ENCODE peak calls at places on chromosomes 6 and 20, in four cellular contexts. N, O, V and Y are unnamed samples.

GRCh38 chr20:57594092-57594911 is 25.9 kb downstream of the ZBP1 start:
- DNase-seq in N (no peak), O (no peak), V (no peak), Y (peak)

GRCh38 chr6:2999621-3000455 is at the start of gene NQO2:
- DNase-seq in N (no peak), O (peak), V (peak), Y (peak)

GRCh38 chr6:116158641-116159040 is 32.7 kb upstream of the COL10A1 start:
- DNase-seq in N (no peak), O (no peak), V (no peak), Y (no peak)

GRCh38 chr6:122014961-122015360 is 384.5 kb upstream of the HSF2 start:
- DNase-seq in N (peak), O (no peak), V (no peak), Y (no peak)

GRCh38 chr6:94049001-94049400 is 629.6 kb upstream of the EPHA7 start:
- DNase-seq in N (no peak), O (no peak), V (no peak), Y (no peak)

GRCh38 chr6:4598384-4598783 is 177.8 kb upstream of the CDYL start:
- DNase-seq in N (no peak), O (no peak), V (no peak), Y (no peak)

GRCh38 chr20:35174458-35175216 is 2.8 kb downstream of the PROCR start:
- DNase-seq in N (no peak), O (no peak), V (peak), Y (no peak)

GRCh38 chr6:149028767-149029405 is 282.1 kb downstream of the UST start:
- DNase-seq in N (peak), O (peak), V (peak), Y (peak)

GRCh38 chr6:150712502-150713252 is 113.0 kb downstream of the PLEKHG1 start:
- DNase-seq in N (peak), O (no peak), V (no peak), Y (no peak)

GRCh38 chr6:127404594-127405178 is 54.5 kb downstream of the KIAA0408 start:
- DNase-seq in N (no peak), O (no peak), V (no peak), Y (no peak)

GRCh38 chr6:30107756-30108155 is 5.1 kb downstream of the TRIM31 start:
- DNase-seq in N (peak), O (no peak), V (no peak), Y (no peak)

GRCh38 chr6:85078071-85078470 is 313.7 kb upstream of the TBX18 start:
- DNase-seq in N (peak), O (no peak), V (no peak), Y (peak)

GRCh38 chr20:47396762-47397476 is 40.4 kb upstream of the ZMYND8 start:
- DNase-seq in N (no peak), O (no peak), V (no peak), Y (no peak)

GRCh38 chr6:24768361-24768760 is 6.4 kb upstream of the GMNN start:
- DNase-seq in N (no peak), O (no peak), V (no peak), Y (no peak)

GRCh38 chr20:57656252-57656820 is 36.1 kb upstream of the ZBP1 start:
- DNase-seq in N (no peak), O (no peak), V (peak), Y (no peak)

GRCh38 chr6:2714359-2714895 is 36.3 kb downstream of the MYLK4 start:
- DNase-seq in N (peak), O (no peak), V (no peak), Y (no peak)

DNA sequence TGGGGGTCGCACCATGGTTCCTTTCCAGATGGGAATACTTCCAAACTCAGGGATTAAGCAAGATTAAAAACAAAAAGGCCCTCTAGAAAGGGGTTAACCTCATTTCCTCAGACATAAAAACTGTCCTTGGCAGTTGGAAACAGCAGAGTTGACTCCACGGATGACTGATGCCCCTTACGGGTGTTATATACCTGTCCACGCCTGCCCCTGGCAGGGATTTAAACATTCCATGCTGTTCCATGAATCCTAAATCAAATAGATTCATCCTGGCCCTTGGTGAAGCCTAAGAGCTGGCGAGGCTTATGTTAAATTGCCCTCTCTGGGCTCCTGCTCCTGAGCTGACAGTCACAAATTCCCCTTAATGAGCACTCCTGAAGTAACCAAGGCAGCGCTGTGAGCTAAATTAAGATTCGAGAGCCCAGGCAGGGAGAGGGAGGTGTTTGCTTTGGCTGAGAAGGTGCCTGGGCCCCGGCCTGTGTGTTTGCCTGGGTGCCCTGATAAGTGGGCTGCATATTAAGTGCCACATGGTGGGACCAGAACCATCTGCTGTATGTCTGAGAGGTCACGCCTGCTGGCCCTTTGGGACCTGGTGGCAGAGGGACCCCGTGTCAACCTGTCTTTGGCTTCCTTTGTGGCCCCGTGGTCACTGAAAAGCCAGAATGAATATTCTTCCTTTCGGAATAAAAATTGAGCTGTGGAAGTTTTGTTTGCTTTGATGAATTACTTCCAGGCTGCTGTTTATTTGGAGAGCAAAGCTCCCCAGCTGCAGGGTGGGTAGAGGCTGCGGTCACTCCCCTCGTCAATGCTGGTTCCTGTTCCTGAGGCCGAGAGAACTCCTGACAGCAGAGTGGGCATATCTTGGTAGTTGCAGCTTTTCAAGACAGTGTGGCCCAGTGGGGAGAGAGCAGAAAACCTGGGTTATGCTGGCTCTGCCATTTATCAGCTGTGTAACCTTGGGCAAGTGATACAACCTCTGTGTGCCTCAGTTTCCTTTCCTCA is 17.4 kb upstream of the KCNK16 start:
- DNase-seq in N (peak), O (no peak), V (no peak), Y (no peak)
- H3K27ac ChIP-seq in N (no peak), O (no peak), V (no peak), Y (no peak)

DNA sequence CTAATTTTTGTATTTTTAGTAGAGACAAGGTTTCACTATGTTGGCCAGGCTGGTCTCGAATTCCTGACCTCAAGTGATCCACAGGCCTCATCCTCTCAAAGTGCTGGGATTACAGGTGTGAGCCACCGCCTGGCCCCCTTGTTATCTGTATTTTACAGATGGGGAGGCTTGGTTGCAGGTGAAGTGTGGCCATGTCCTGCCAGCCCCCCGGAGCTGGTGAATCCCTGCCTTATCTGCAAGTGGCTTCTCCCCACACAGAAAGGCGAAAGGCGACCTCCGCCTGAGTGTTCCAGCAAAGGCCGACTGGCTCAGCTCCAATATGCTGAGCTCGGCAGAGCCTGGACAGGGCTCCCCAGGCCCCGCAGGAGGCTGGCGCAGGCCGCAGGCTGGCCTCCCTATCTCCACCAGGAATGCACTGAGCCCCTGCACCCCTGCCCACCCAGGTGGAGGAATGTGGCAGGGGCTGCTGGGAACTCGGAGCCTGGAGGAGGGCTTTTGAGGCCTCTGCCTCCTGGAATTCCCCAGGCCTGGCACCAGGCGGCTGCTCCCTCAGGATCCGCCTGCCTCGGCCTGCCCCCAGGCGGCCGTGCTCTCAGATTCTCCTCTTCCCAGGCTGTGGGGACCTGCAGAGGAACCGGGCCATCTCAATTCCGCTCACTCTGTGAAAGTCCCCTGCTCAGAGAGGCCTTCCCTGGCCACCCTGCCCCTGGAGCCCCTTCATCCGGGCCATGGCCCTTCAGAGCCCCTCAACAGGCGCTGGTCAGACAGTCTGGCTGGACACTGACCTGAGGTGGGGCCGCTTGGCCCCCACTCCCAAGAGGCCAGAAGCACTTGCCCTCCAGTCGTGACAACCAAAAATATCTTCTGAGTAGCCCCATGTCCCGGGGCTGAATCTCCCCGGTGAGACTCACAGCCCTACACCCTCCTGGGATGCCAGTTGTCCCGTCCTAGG is 9.3 kb upstream of the LAMA5 start:
- DNase-seq in N (peak), O (no peak), V (no peak), Y (no peak)
- H3K27ac ChIP-seq in N (peak), O (no peak), V (peak), Y (no peak)

GRCh38 chr6:20812776-20813175 is 278.5 kb downstream of the CDKAL1 start:
- DNase-seq in N (no peak), O (no peak), V (no peak), Y (no peak)

GRCh38 chr6:20808439-20808838 is 274.2 kb downstream of the CDKAL1 start:
- DNase-seq in N (no peak), O (no peak), V (no peak), Y (no peak)

GRCh38 chr6:20808984-20809383 is 274.7 kb downstream of the CDKAL1 start:
- DNase-seq in N (no peak), O (no peak), V (no peak), Y (no peak)

GRCh38 chr6:20811112-20811746 is 277.0 kb downstream of the CDKAL1 start:
- DNase-seq in N (peak), O (no peak), V (no peak), Y (peak)

GRCh38 chr6:20810732-20811111 is 276.5 kb downstream of the CDKAL1 start:
- DNase-seq in N (no peak), O (no peak), V (no peak), Y (no peak)
- H3K27ac ChIP-seq in N (peak), O (no peak), V (no peak), Y (peak)

GRCh38 chr6:68189217-68189616 is 445.9 kb upstream of the ADGRB3 start:
- DNase-seq in N (no peak), O (no peak), V (no peak), Y (no peak)
- H3K27ac ChIP-seq in N (no peak), O (no peak), V (no peak), Y (no peak)

GRCh38 chr6:43833996-43834390 is 64.0 kb downstream of the VEGFA start:
- DNase-seq in N (no peak), O (no peak), V (no peak), Y (no peak)

GRCh38 chr6:43831211-43831610 is 61.2 kb downstream of the VEGFA start:
- DNase-seq in N (no peak), O (no peak), V (peak), Y (no peak)

GRCh38 chr6:43834528-43835145 is 64.6 kb downstream of the VEGFA start:
- DNase-seq in N (no peak), O (no peak), V (no peak), Y (no peak)

GRCh38 chr6:43835872-43836419 is 65.9 kb downstream of the VEGFA start:
- DNase-seq in N (no peak), O (no peak), V (no peak), Y (no peak)

GRCh38 chr6:43833223-43833995 is 63.4 kb downstream of the VEGFA start:
- DNase-seq in N (no peak), O (no peak), V (no peak), Y (no peak)
- H3K27ac ChIP-seq in N (no peak), O (no peak), V (no peak), Y (no peak)

GRCh38 chr6:158002249-158002950 is 20.7 kb downstream of the SYNJ2 start:
- DNase-seq in N (peak), O (no peak), V (peak), Y (peak)
- H3K27ac ChIP-seq in N (peak), O (no peak), V (peak), Y (peak)

DNA sequence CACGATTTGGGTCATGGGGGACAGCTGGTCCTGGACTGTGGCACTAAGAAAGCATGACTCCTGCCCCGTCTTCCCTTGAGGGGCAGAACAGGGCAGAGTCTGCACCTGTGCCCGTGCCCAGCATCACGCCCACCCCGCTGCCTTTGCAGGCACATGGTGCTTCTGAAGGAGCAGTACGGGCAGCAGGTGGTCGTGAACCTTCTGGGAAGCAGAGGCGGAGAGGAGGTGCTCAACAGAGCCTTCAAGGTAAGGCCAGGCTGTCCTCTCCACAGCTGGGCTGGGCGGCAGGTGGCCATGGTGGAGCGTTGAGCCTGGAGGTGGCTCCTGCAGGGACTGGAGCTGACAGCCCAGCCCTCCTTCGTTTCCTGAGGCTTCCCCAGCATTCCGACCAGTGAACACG is 77.4 kb downstream of the SYNJ2 start:
- DNase-seq in N (no peak), O (no peak), V (no peak), Y (no peak)
- H3K27ac ChIP-seq in N (no peak), O (no peak), V (no peak), Y (peak)

DNA sequence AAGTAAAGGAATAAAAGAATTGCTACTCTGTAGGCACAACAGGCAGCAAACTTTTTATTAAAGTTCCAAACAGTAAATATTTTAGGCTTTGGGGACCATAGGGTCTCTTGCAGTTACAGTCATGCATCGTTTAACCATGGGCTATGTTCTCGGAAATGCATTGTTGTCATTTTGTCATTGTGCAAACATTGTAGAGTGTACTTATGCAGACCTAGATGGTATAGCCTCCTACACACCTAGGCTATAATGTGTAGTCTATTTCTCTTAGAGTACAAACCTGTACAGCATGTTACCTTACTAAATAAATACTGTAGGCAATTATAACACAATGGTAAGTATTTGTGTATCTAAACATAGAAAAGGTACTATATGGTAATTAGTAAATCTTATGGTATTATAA is 54.7 kb downstream of the CDS2 start:
- DNase-seq in N (no peak), O (no peak), V (no peak), Y (no peak)
- H3K27ac ChIP-seq in N (no peak), O (no peak), V (no peak), Y (no peak)

GRCh38 chr20:19544684-19545083 is 213.4 kb upstream of the RIN2 start:
- DNase-seq in N (no peak), O (no peak), V (no peak), Y (no peak)

GRCh38 chr20:19543114-19543513 is 214.9 kb upstream of the RIN2 start:
- DNase-seq in N (no peak), O (no peak), V (no peak), Y (no peak)

GRCh38 chr20:19539191-19539590 is 218.9 kb upstream of the RIN2 start:
- DNase-seq in N (no peak), O (no peak), V (no peak), Y (no peak)

GRCh38 chr20:19540401-19540800 is 217.7 kb upstream of the RIN2 start:
- DNase-seq in N (no peak), O (no peak), V (no peak), Y (no peak)
- H3K27ac ChIP-seq in N (no peak), O (no peak), V (no peak), Y (no peak)

GRCh38 chr20:38973107-38973506 is 11.0 kb downstream of the DHX35 start:
- DNase-seq in N (no peak), O (no peak), V (no peak), Y (no peak)
- H3K27ac ChIP-seq in N (no peak), O (no peak), V (peak), Y (no peak)